ENCODE peak calls at places on chromosomes 16 and 17, in seven cellular contexts. V, P, J, X, Q, I and F are unnamed samples.

GRCh38 chr17:80277751-80278671 is 17.4 kb downstream of the RNF213 start:
- DNase-seq in V (no peak), P (no peak), J (no peak), X (no peak), Q (no peak), I (no peak), F (no peak)

GRCh38 chr17:35238817-35239216 is 4.1 kb upstream of the SLFN5 start:
- DNase-seq in V (no peak), P (peak; percentile 78), J (no peak), X (peak; percentile 26), Q (peak; percentile 39), I (no peak), F (no peak)

GRCh38 chr16:13426279-13426678 is 493.7 kb upstream of the ERCC4 start:
- DNase-seq in V (no peak), P (no peak), J (peak; percentile 84), X (no peak), Q (no peak), I (no peak), F (peak; percentile 53)

GRCh38 chr16:84520778-84521770 is 16.6 kb upstream of the MEAK7 start:
- DNase-seq in V (no peak), P (no peak), J (no peak), X (no peak), Q (no peak), I (no peak), F (no peak)

GRCh38 chr17:67322039-67322787 is 44.2 kb downstream of the PSMD12 start:
- DNase-seq in V (peak; percentile 9), P (no peak), J (peak; percentile 86), X (no peak), Q (no peak), I (peak; percentile 46), F (peak; percentile 90)

GRCh38 chr17:56096026-56096807 is 57.1 kb upstream of the ANKFN1 start:
- DNase-seq in V (no peak), P (peak; percentile 45), J (no peak), X (no peak), Q (no peak), I (no peak), F (no peak)

GRCh38 chr17:43695968-43696865 is 34.5 kb upstream of the MEOX1 start:
- DNase-seq in V (no peak), P (peak; percentile 20), J (no peak), X (no peak), Q (no peak), I (no peak), F (peak; percentile 26)

GRCh38 chr17:32882734-32883133 is 5.8 kb upstream of the MYO1D start:
- DNase-seq in V (no peak), P (peak; percentile 32), J (no peak), X (peak; percentile 18), Q (no peak), I (no peak), F (no peak)

GRCh38 chr17:17675416-17675815 is 5.8 kb upstream of the RAI1 start:
- DNase-seq in V (no peak), P (no peak), J (no peak), X (no peak), Q (no peak), I (no peak), F (no peak)

GRCh38 chr16:15055141-15056053 is 477 bp downstream of the NTAN1 start:
- DNase-seq in V (no peak), P (peak; percentile 23), J (peak; percentile 71), X (peak; percentile 56), Q (peak; percentile 33), I (no peak), F (no peak)

GRCh38 chr16:57518520-57518919 is 17.9 kb downstream of the CCDC102A start:
- DNase-seq in V (no peak), P (no peak), J (no peak), X (no peak), Q (no peak), I (no peak), F (peak; percentile 55)

GRCh38 chr17:43768382-43768781 is 9.8 kb upstream of the SOST start:
- DNase-seq in V (no peak), P (no peak), J (no peak), X (no peak), Q (peak; percentile 21), I (no peak), F (no peak)

GRCh38 chr16:4795181-4795827 is at the start of gene SMIM22:
- DNase-seq in V (no peak), P (no peak), J (no peak), X (no peak), Q (no peak), I (no peak), F (no peak)

GRCh38 chr17:81391964-81392908 is 3.0 kb upstream of the BAHCC1 start:
- DNase-seq in V (no peak), P (peak; percentile 52), J (no peak), X (peak; percentile 81), Q (no peak), I (no peak), F (no peak)

GRCh38 chr17:75098861-75099260 is 10.9 kb upstream of the ARMC7 start:
- DNase-seq in V (no peak), P (no peak), J (no peak), X (no peak), Q (no peak), I (no peak), F (no peak)

GRCh38 chr17:46892192-46892703 is 30.7 kb upstream of the GOSR2 start:
- DNase-seq in V (no peak), P (no peak), J (no peak), X (no peak), Q (no peak), I (no peak), F (no peak)

GRCh38 chr17:46889519-46889918 is 33.4 kb upstream of the GOSR2 start:
- DNase-seq in V (no peak), P (no peak), J (no peak), X (no peak), Q (no peak), I (no peak), F (no peak)

GRCh38 chr17:46888727-46889126 is 34.2 kb upstream of the GOSR2 start:
- DNase-seq in V (no peak), P (no peak), J (no peak), X (no peak), Q (no peak), I (no peak), F (no peak)

GRCh38 chr17:46890638-46891037 is 32.3 kb upstream of the GOSR2 start:
- DNase-seq in V (no peak), P (no peak), J (no peak), X (no peak), Q (no peak), I (no peak), F (no peak)

DNA sequence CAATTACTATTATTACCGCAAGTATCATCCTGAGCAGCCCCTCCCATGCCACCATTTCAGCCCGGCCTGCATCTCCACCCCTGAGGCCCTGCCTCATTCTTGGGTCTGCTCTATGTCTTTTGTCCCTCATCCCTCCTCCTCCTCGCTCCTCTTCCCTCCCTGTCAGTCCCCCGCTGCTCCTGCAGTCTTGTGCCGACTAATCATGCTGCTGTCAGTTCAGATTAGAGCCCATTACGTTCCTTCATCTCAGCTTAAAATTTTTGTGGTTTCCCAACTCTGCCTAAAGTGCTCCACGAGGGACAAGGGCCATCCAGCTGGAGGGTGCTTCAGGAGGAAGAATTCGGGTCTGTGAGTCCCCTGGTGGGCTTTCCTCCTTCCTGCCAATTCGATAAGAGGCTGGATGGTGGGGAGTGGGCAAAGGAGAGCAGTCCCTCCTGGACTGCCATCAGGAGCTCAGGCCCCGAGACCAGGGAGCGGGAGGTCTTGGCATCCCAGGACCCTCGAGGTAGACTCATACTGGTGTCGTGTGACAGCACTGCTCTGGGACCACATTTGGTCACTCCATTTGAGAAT is 32.9 kb upstream of the GOSR2 start:
- DNase-seq in V (no peak), P (no peak), J (no peak), X (no peak), Q (no peak), I (no peak), F (no peak)
- H2AK5ac ChIP-seq in V (peak overlapping the region; percentile 65), P (no peak overlapping the region), J (no peak overlapping the region), X (no peak overlapping the region), Q (no peak overlapping the region), I (no peak overlapping the region), F (no peak overlapping the region)

GRCh38 chr17:78248051-78248914 is 16.9 kb downstream of the TMEM235 start:
- DNase-seq in V (no peak), P (no peak), J (no peak), X (no peak), Q (no peak), I (no peak), F (no peak)
- H2BK120ac ChIP-seq in V (no peak overlapping the region), P (no peak overlapping the region), J (no peak overlapping the region), X (peak overlapping the region; percentile 30), Q (peak overlapping the region; percentile 53), I (no peak overlapping the region), F (no peak overlapping the region)

DNA sequence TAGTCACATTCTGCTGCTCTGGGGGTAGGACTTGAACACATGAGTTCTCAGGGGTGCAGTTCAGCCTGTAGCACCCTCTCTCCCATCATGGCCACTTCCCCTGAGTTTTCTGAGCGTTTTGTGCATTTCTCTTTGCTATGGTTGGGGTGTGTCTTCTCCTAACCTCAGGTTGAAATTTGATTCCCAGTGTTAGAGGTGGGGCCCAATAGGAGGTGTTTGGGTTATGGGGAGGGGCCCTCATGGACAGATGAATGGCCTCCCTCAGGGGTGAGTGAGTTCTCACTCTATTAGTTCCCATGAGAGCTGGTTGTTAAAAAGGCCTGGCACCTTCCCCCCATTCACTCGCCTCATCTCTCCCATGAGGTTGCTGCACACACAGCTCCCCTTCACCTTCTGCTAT is 101.1 kb downstream of the FOXL1 start:
- DNase-seq in V (no peak), P (no peak), J (no peak), X (no peak), Q (no peak), I (no peak), F (no peak)
- H2AK5ac ChIP-seq in V (no peak overlapping the region), P (peak overlapping the region; percentile 93), J (no peak overlapping the region), X (no peak overlapping the region), Q (no peak overlapping the region), I (no peak overlapping the region), F (no peak overlapping the region)

DNA sequence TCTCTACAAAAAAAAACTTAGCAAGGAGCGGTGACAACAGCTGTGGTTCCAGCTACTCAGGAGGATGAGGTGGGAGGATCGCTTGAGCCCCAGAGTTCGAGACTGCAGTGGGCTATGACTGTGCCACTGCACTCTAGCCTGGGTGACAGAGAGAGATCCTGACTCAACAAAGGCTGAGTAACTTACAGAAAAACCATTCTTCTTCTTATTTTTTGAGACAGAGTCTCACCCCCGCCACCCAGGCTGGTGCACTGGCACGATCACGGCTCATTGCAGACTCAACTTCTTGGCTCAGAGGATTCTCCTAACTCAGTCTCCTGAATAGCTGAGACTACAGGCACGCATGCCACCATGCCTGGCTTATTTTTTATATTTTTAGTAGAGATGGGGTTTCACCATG is 56.0 kb downstream of the CYB5D2 start:
- DNase-seq in V (no peak), P (no peak), J (no peak), X (no peak), Q (no peak), I (no peak), F (no peak)
- H2BK120ac ChIP-seq in V (no peak overlapping the region), P (no peak overlapping the region), J (no peak overlapping the region), X (no peak overlapping the region), Q (no peak overlapping the region), I (no peak overlapping the region), F (no peak overlapping the region)

DNA sequence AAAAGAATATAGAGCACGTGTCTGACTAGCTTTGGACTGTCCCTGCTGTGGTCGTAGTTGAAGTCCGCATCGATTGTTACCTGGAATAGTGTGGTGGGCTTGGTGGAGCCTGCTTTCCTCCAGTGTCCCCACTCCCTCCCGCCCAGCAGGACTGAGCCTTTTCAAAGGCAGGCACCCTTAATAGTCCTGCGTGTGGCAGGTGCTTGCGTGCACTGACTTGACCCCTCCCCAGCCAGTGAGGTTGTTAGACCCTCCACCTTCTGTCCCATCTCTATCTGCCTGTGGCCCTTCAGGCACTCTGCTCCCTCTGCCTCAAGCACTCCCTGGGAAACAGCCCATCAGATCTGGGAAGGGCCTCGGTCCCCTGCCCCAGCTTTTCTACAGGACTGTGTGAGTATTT is 36.6 kb downstream of the TMEM11 start:
- DNase-seq in V (no peak), P (no peak), J (no peak), X (no peak), Q (no peak), I (no peak), F (peak; percentile 27)
- H2AK5ac ChIP-seq in V (no peak overlapping the region), P (no peak overlapping the region), J (no peak overlapping the region), X (no peak overlapping the region), Q (no peak overlapping the region), I (no peak overlapping the region), F (no peak overlapping the region)